ENCODE peak calls at places on chromosomes 4 and X, in four cellular contexts. F, X, N and C are unnamed samples.

GRCh38 chrX:106997611-106998010 is 2.4 kb downstream of the MORC4 start:
- DNase-seq in X (no peak), N (no peak), F (no peak), C (no peak)

GRCh38 chrX:125289920-125290319 is 29.8 kb upstream of the TEX13C start:
- DNase-seq in X (no peak), F (no peak), N (no peak), C (no peak)

GRCh38 chr4:152808670-152809069 is 28.9 kb downstream of the ARFIP1 start:
- DNase-seq in X (peak), F (no peak), N (no peak), C (no peak)

GRCh38 chrX:2450681-2451080 is 50.1 kb downstream of the DHRSX start:
- DNase-seq in N (no peak), F (no peak), X (no peak), C (no peak)

GRCh38 chrX:153411255-153411987 is at the start of gene ZFP92:
- DNase-seq in N (no peak), X (no peak), F (no peak), C (peak)

GRCh38 chr4:80219301-80220025 is 22.2 kb downstream of the PRDM8 start:
- DNase-seq in X (no peak), N (no peak), F (no peak), C (no peak)

GRCh38 chrX:14702145-14702544 is 170.7 kb downstream of the FANCB start:
- DNase-seq in F (no peak), X (no peak), N (no peak), C (no peak)

GRCh38 chrX:44431206-44431605 is 87.7 kb upstream of the EFHC2 start:
- DNase-seq in N (no peak), F (peak), X (peak), C (no peak)

GRCh38 chr4:142347241-142347640 is 498.9 kb downstream of the INPP4B start:
- DNase-seq in F (peak), N (no peak), X (no peak), C (no peak)

GRCh38 chr4:186144180-186144579 is 39.7 kb downstream of the FAM149A start:
- DNase-seq in F (peak), X (no peak), N (no peak), C (peak)

GRCh38 chr4:71184195-71184781 is 154.5 kb upstream of the SLC4A4 start:
- DNase-seq in N (peak), F (peak), X (peak), C (peak)

GRCh38 chr4:108512615-108513505 is 107.5 kb upstream of the RPL34 start:
- DNase-seq in N (no peak), X (peak), F (peak), C (peak)
- TF ChIP-seq PBX3 in N (no peak), X (no peak), F (no peak), C (no peak)

DNA sequence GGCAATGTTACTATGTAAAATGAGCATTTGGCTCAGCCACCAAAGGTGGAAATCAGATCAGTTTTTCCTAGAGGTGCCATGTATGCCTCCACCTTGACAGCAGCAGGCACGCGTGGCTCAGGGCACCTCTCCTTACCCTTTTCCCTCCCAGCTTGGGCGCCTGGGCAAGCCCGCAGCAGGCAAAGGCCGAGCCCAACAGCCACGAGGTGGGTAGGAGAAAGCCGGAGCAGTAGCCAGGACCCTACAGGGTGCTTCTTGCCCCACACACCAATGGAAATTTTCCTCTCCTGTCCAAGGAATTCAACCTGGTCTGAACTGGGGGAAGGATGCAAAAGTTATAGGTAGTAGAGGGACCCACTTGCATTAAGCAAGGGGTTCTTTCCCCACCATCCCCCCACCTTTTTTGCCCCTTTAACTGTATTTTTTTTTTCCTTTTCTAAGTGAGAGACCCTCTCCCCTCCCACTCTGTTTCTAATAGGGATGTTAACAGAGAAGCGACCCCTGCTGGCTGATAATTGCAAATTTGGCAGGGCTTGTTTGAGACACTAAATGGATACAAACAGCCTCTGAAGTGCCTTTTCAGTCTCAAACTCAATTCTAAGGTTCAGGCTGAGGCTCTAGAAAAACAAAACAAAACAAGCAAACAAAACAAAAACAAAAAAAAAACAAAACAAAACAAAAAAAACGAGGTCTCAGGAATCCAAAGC is 895.1 kb downstream of the PCDH18 start:
- DNase-seq in N (no peak), F (peak), X (peak), C (peak)
- TF ChIP-seq SMC3 in N (peak), F (peak), X (peak), C (no peak)

DNA sequence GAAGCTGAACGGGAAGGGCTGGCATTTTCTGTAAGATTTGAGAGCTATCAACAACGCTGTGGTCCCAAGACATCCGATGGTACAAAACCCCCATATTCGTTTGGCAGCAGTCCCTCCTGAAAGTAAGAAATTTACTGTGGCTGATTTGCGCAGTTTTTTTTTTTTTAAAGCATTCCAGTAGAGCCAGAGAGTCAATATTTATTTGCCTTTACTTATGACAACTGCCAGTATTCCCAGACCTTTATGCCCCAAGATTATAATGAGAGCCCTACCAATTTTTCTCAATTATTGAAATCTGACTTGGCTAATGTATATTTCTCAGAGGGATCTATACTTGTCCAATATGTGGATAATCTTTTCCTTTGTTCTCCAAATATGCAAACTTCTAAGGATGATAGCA is 157.5 kb upstream of the SPIN4 start:
- DNase-seq in X (no peak), N (no peak), F (no peak), C (no peak)
- TF ChIP-seq PBX3 in X (no peak), N (no peak), F (no peak), C (no peak)

GRCh38 chr4:7146764-7147071 is 45.6 kb upstream of the SORCS2 start:
- DNase-seq in N (no peak), X (no peak), F (no peak), C (no peak)

GRCh38 chr4:7148337-7148736 is 44.0 kb upstream of the SORCS2 start:
- DNase-seq in F (no peak), X (no peak), N (no peak), C (no peak)

GRCh38 chr4:7146059-7146763 is 46.1 kb upstream of the SORCS2 start:
- DNase-seq in N (no peak), X (no peak), F (no peak), C (no peak)

GRCh38 chr4:7147661-7148310 is 44.6 kb upstream of the SORCS2 start:
- DNase-seq in X (no peak), N (no peak), F (no peak), C (no peak)

GRCh38 chr4:7147261-7147660 is 45.1 kb upstream of the SORCS2 start:
- DNase-seq in X (no peak), N (no peak), F (no peak), C (no peak)
- TF ChIP-seq SMC3 in X (no peak), N (no peak), F (no peak), C (no peak)

GRCh38 chrX:39144323-39144722 is 343.1 kb downstream of the MID1IP1 start:
- DNase-seq in N (no peak), F (no peak), X (no peak), C (no peak)
- TF ChIP-seq PBX3 in N (no peak), F (no peak), X (no peak), C (no peak)

GRCh38 chr4:16583764-16584163 is 314.7 kb downstream of the LDB2 start:
- DNase-seq in X (no peak), F (no peak), N (no peak), C (no peak)
- TF ChIP-seq SMC3 in X (no peak), F (no peak), N (no peak), C (no peak)